ENCODE peak calls at places on chromosomes 5 and 9, in six cellular contexts. J is A549, Y is IMR-90, N is K562, Q is GM12878, D is HepG2. X is an unnamed sample.

GRCh38 chr5:146765089-146765832 is 113.3 kb downstream of the PPP2R2B start:
- DNase-seq in Q (no peak), D (no peak), N (no peak), Y (no peak), J (no peak), X (no peak)

GRCh38 chr5:75051217-75051751 is 1.1 kb downstream of the GCNT4 start:
- DNase-seq in J (no peak), Y (no peak), Q (no peak), N (no peak), D (no peak), X (no peak)

GRCh38 chr9:77883846-77884771 is 147.5 kb downstream of the GNAQ start:
- DNase-seq in Y (peak), Q (no peak), N (no peak), D (no peak), J (no peak), X (no peak)

GRCh38 chr5:64207978-64208377 is 42.3 kb downstream of the RNF180 start:
- DNase-seq in D (peak), Q (no peak), N (peak), Y (peak), J (peak), X (no peak)

GRCh38 chr5:96150007-96150406 is 188.4 kb upstream of the ELL2 start:
- DNase-seq in D (no peak), N (no peak), Y (no peak), J (no peak), Q (no peak), X (peak)

GRCh38 chr5:127029513-127030258 is 672 bp downstream of the MARCHF3 start:
- DNase-seq in Y (peak), N (peak), Q (no peak), D (peak), J (peak), X (peak)

GRCh38 chr5:19891658-19892057 is 96.3 kb downstream of the CDH18 start:
- DNase-seq in J (no peak), N (no peak), D (no peak), Q (no peak), Y (peak), X (no peak)

GRCh38 chr5:15034379-15034778 is 162.8 kb upstream of the ANKH start:
- DNase-seq in Y (no peak), D (no peak), N (no peak), Q (no peak), J (no peak), X (no peak)

GRCh38 chr9:70566743-70567142 is 152.3 kb upstream of the KLF9 start:
- DNase-seq in Q (no peak), D (no peak), Y (no peak), N (no peak), J (no peak), X (no peak)

GRCh38 chr5:150350524-150351344 is 6.8 kb upstream of the TCOF1 start:
- DNase-seq in Q (peak), J (peak), Y (peak), D (peak), N (peak), X (peak)

GRCh38 chr9:112819635-112820496 is 69.3 kb downstream of the SNX30 start:
- DNase-seq in J (peak), N (peak), Y (peak), Q (peak), D (peak), X (peak)

GRCh38 chr9:93262537-93263310 is 78.8 kb downstream of the WNK2 start:
- DNase-seq in Q (no peak), N (no peak), D (no peak), Y (no peak), J (no peak), X (no peak)

GRCh38 chr9:69771775-69772418 is 12.1 kb upstream of the PTAR1 start:
- DNase-seq in Q (no peak), N (peak), Y (peak), J (no peak), D (no peak), X (no peak)

GRCh38 chr9:127781821-127782220 is 3.4 kb upstream of the SH2D3C start:
- DNase-seq in Q (no peak), D (no peak), Y (no peak), J (no peak), N (no peak), X (no peak)

GRCh38 chr5:57805732-57806131 is 323.1 kb upstream of the ACTBL2 start:
- DNase-seq in D (no peak), Q (no peak), Y (peak), N (no peak), J (no peak), X (no peak)

GRCh38 chr9:12759767-12760166 is 15.1 kb upstream of the LURAP1L start:
- DNase-seq in D (no peak), N (no peak), J (no peak), Y (peak), Q (no peak), X (no peak)

GRCh38 chr9:101625871-101626270 is 31.1 kb upstream of the PPP3R2 start:
- DNase-seq in N (no peak), Q (no peak), Y (peak), J (no peak), D (no peak), X (no peak)

GRCh38 chr5:41869150-41869738 is 981 bp downstream of the OXCT1 start:
- DNase-seq in N (peak), Y (peak), Q (no peak), D (no peak), J (no peak), X (peak)

GRCh38 chr5:154197801-154198461 is 7.4 kb downstream of the GALNT10 start:
- DNase-seq in D (peak), J (peak), Y (peak), N (peak), Q (peak), X (no peak)

GRCh38 chr5:132487841-132488555 is 2.6 kb downstream of the IRF1 start:
- DNase-seq in Y (no peak), N (no peak), Q (no peak), D (no peak), J (no peak), X (no peak)

GRCh38 chr5:16568875-16569580 is 47.8 kb downstream of the RETREG1 start:
- DNase-seq in N (no peak), Q (no peak), D (no peak), Y (no peak), J (no peak), X (no peak)

GRCh38 chr9:98742325-98743280 is 33.9 kb upstream of the GABBR2 start:
- DNase-seq in Q (no peak), Y (peak), N (no peak), D (no peak), J (peak), X (no peak)

GRCh38 chr5:80705216-80705769 is 50.5 kb upstream of the DHFR start:
- DNase-seq in Y (no peak), N (no peak), D (peak), Q (no peak), J (no peak), X (no peak)

GRCh38 chr5:24325306-24325832 is 319.4 kb downstream of the CDH10 start:
- DNase-seq in N (no peak), Y (no peak), Q (no peak), J (no peak), D (no peak), X (no peak)

GRCh38 chr9:112755059-112755458 is 4.5 kb downstream of the SNX30 start:
- DNase-seq in Y (peak), J (no peak), Q (no peak), N (no peak), D (no peak), X (no peak)

GRCh38 chr5:168786142-168786541 is 207.0 kb upstream of the PANK3 start:
- DNase-seq in N (no peak), Q (no peak), J (no peak), Y (no peak), D (no peak), X (no peak)

GRCh38 chr9:118023649-118024048 is 319.4 kb downstream of the TLR4 start:
- DNase-seq in Y (no peak), N (no peak), Q (no peak), D (no peak), J (no peak), X (no peak)

GRCh38 chr9:97502222-97502983 is 937 bp downstream of the TMOD1 start:
- DNase-seq in Q (no peak), J (no peak), Y (no peak), N (peak), D (no peak), X (no peak)

GRCh38 chr5:36079200-36079761 is 12.6 kb upstream of the UGT3A2 start:
- DNase-seq in N (peak), D (peak), Q (peak), J (peak), Y (peak), X (peak)

GRCh38 chr9:84701801-84702200 is 32.3 kb downstream of the NTRK2 start:
- DNase-seq in N (no peak), Q (peak), J (no peak), Y (no peak), D (no peak), X (no peak)

GRCh38 chr5:146340260-146341081 is 1.8 kb downstream of the POU4F3 start:
- DNase-seq in J (peak), N (peak), D (peak), Q (no peak), Y (peak), X (peak)

GRCh38 chr5:76547242-76547890 is 75.8 kb downstream of the F2RL2 start:
- DNase-seq in J (no peak), N (no peak), Y (no peak), Q (peak), D (no peak), X (no peak)

GRCh38 chr9:113712053-113712452 is 164.1 kb upstream of the ZNF618 start:
- DNase-seq in Q (no peak), Y (peak), N (no peak), J (peak), D (no peak), X (no peak)

GRCh38 chr9:89358376-89358775 is 40.1 kb downstream of the SECISBP2 start:
- DNase-seq in N (no peak), Q (no peak), J (no peak), Y (no peak), D (no peak), X (no peak)

GRCh38 chr9:71901695-71902094 is 9.3 kb downstream of the ABHD17B start:
- DNase-seq in J (no peak), Y (no peak), Q (no peak), N (no peak), D (no peak), X (no peak)

GRCh38 chr5:77851229-77852067 is 75.3 kb upstream of the TBCA start:
- DNase-seq in J (no peak), D (no peak), Q (no peak), N (no peak), Y (peak), X (peak)

GRCh38 chr9:121779381-121780117 is 128.1 kb downstream of the DAB2IP start:
- DNase-seq in Q (peak), N (no peak), J (no peak), Y (no peak), D (no peak), X (no peak)

GRCh38 chr9:114505187-114506081 is at the start of gene WHRN:
- DNase-seq in Y (peak), J (peak), N (peak), Q (no peak), D (peak), X (peak)

GRCh38 chr9:84238652-84239051 is 101.9 kb downstream of the SLC28A3 start:
- DNase-seq in Y (no peak), J (peak), D (peak), Q (no peak), N (peak), X (no peak)

GRCh38 chr5:125267636-125268248 is 521.3 kb upstream of the ZNF608 start:
- DNase-seq in D (no peak), N (no peak), Q (no peak), Y (no peak), J (no peak), X (no peak)
- TF ChIP-seq BHLHE40 in D (no peak), N (no peak), Q (no peak), Y (no peak), J (no peak), X (no peak)

GRCh38 chr9:72905514-72906480 is 47.1 kb downstream of the ALDH1A1 start:
- DNase-seq in N (no peak), J (no peak), D (no peak), Q (no peak), Y (no peak), X (no peak)

GRCh38 chr9:72903103-72903502 is 49.8 kb downstream of the ALDH1A1 start:
- DNase-seq in N (no peak), D (no peak), J (no peak), Q (no peak), Y (no peak), X (no peak)

GRCh38 chr9:72902268-72902667 is 50.6 kb downstream of the ALDH1A1 start:
- DNase-seq in Q (no peak), N (no peak), D (no peak), Y (no peak), J (no peak), X (no peak)

GRCh38 chr9:72906810-72907209 is 46.0 kb downstream of the ALDH1A1 start:
- DNase-seq in Y (no peak), D (no peak), Q (no peak), J (no peak), N (no peak), X (no peak)

DNA sequence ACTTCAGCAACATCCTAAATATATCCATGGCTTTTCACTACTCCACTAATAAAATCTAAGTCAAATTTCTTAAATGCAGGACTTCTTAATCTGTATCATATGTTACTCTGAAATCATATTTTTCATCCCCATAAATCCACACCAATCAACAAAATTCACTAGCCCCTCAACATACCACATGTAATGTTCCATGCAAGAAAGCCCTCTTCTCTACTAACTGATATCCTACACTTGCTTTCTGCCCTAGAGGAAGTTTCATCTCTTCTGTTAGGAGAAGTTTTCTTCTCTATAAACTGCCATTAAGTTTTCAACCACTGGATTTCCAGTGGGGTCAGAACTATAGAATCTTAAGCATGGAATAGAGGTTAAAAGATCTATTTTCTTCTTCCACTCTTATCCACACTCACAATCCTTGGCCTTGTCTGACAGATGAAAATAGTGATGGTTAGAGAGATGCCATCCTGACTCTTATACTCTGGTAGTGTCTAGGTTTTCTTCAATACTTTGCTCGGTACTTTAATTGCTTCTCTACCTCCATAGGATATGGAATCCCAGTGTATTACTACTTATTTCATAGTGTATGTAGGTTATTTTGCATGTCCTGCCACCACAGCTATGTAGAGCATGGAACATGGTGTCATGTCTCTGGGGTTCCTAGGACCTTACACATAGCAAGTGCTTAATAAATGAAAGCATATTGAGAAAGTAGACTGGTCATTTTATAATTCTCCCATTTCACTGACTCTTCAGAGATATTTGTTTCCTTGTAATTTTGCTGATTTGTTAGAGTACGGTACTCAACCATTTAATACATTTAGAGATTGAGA is 48.4 kb downstream of the ALDH1A1 start:
- DNase-seq in Y (no peak), D (no peak), Q (no peak), N (no peak), J (no peak), X (no peak)
- TF ChIP-seq BHLHE40 in Y (no peak), D (no peak), Q (no peak), N (no peak), J (no peak), X (no peak)

GRCh38 chr9:19640023-19640422 is 148.8 kb downstream of the SLC24A2 start:
- DNase-seq in N (no peak), D (no peak), Y (no peak), J (no peak), Q (no peak), X (no peak)

GRCh38 chr9:19637084-19637483 is 151.8 kb downstream of the SLC24A2 start:
- DNase-seq in Q (no peak), D (no peak), Y (no peak), J (no peak), N (no peak), X (no peak)

GRCh38 chr9:19631181-19631580 is 157.7 kb downstream of the SLC24A2 start:
- DNase-seq in Q (no peak), N (no peak), Y (no peak), D (no peak), J (no peak), X (no peak)

GRCh38 chr9:19630762-19631161 is 158.1 kb downstream of the SLC24A2 start:
- DNase-seq in Y (no peak), N (no peak), J (no peak), D (no peak), Q (no peak), X (no peak)

DNA sequence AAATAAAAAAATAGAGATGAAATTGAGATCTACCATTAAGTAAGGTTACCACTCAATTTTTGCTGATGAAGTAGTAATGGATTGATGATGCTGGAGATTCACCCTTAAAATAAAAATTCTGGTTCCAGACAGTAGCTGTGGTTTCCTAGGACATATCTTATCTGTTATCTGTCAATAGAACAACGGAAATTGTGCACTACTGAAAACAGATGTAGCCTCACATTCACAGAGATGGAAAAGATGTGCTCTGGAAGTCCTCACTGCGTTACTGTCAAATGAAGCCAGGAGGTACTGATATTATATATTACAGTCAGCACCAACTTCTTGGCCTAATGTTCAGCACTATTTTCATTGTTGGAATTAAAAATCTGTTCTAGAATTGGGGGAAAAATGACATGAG is 154.0 kb downstream of the SLC24A2 start:
- DNase-seq in D (no peak), Y (no peak), J (no peak), N (no peak), Q (no peak), X (no peak)
- TF ChIP-seq BHLHE40 in D (no peak), Y (no peak), J (no peak), N (no peak), Q (no peak), X (no peak)

GRCh38 chr9:79572891-79573696 is 1.3 kb downstream of the TLE4 start:
- DNase-seq in J (peak), Q (no peak), Y (no peak), N (peak), D (no peak), X (peak)

GRCh38 chr9:79575560-79575959 is 3.8 kb downstream of the TLE4 start:
- DNase-seq in J (no peak), Y (no peak), D (no peak), N (no peak), Q (no peak), X (no peak)

GRCh38 chr9:79574716-79575242 is 3.0 kb downstream of the TLE4 start:
- DNase-seq in Y (peak), J (no peak), D (no peak), N (no peak), Q (no peak), X (no peak)

GRCh38 chr9:79573697-79573976 is 1.9 kb downstream of the TLE4 start:
- DNase-seq in N (no peak), J (no peak), Q (no peak), Y (no peak), D (no peak), X (no peak)

DNA sequence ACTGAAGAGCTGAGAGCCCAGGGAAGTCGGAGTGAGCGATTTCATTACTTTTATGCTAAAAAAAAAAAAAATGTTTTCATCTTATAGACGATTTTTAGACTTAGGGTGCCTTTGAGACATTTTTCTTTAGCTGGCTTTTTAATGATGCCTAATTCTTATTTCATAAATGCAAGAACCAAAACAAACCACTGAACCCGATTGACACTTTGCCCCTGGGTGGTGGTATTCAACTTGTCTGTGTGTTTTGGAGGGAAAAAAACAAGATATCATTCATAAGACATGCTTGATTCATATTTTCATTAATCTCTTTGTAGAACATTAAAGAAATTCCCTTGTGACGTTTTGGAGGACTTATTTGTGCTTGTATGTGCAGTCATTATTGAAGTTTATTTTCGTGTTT is 2.4 kb downstream of the TLE4 start:
- DNase-seq in N (no peak), Y (no peak), D (no peak), Q (no peak), J (no peak), X (no peak)
- TF ChIP-seq BHLHE40 in N (no peak), Y (no peak), D (no peak), Q (no peak), J (no peak), X (no peak)

GRCh38 chr9:131406567-131407436 is 12.9 kb downstream of the PRRC2B start:
- DNase-seq in Q (no peak), Y (no peak), N (no peak), J (no peak), D (no peak), X (no peak)

GRCh38 chr9:131410051-131410491 is 16.2 kb downstream of the PRRC2B start:
- DNase-seq in N (no peak), D (no peak), J (no peak), Y (peak), Q (no peak), X (no peak)

GRCh38 chr9:131409458-131409992 is 15.6 kb downstream of the PRRC2B start:
- DNase-seq in D (no peak), J (no peak), Q (no peak), N (no peak), Y (no peak), X (no peak)

GRCh38 chr9:131405858-131406566 is 12.1 kb downstream of the PRRC2B start:
- DNase-seq in D (no peak), Q (no peak), N (no peak), Y (no peak), J (no peak), X (no peak)

DNA sequence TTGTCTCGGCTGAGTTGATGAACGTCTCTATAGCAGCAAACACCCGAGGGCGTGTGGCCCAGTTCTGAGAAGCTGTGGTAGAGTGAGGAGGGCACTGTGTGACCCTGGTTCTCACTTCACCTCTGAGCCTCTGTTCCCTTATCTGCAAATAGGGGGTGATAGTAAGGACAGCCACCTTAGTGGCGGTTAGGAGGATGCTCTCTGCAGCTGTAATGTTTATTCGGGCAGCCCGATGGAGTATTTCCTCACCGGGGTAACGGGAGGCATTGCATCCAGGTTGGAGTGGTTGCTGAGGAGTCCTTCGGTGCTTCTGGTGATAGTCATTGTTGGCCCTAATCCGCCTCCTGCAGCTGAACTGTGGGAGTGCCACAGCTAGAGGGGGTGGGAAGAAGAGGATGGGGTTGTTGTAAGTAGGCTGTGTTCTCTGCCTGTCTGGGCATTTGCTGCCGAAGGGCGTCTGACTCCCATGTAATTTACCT is 13.9 kb downstream of the PRRC2B start:
- DNase-seq in J (peak), D (peak), Q (no peak), N (peak), Y (no peak), X (peak)
- TF ChIP-seq BHLHE40 in J (no peak), D (no peak), Q (no peak), N (no peak), Y (no peak), X (no peak)

X was measured in HEK293T.